ENCODE peak calls at places on chromosome 13, in four cellular contexts. J is naive thymus-derived CD8-positive, alpha-beta T cell; Z is NCI-H774; L is omental fat pad. R is an unnamed sample.
A peak's percentile ranks its signal among the peaks of the same experiment; 100 is the strongest.

GRCh38 chr13:60091573-60091972 is 72.2 kb downstream of the DIAPH3 start:
- DNase-seq in J (no peak), Z (no peak), L (no peak), R (no peak)

GRCh38 chr13:42355118-42355840 is 83.3 kb downstream of the AKAP11 start:
- DNase-seq in J (peak; percentile 84), Z (no peak), L (no peak), R (no peak)

GRCh38 chr13:87656311-87656710 is 14.9 kb upstream of the SLITRK5 start:
- DNase-seq in J (no peak), Z (no peak), L (no peak), R (no peak)

GRCh38 chr13:59176775-59177174 is 987.0 kb downstream of the DIAPH3 start:
- DNase-seq in J (no peak), Z (no peak), L (no peak), R (peak; percentile 33)

GRCh38 chr13:82747948-82748347 is 1134.3 kb downstream of the SLITRK1 start:
- DNase-seq in J (no peak), Z (no peak), L (no peak), R (no peak)

GRCh38 chr13:113584205-113584869 is at the start of gene TFDP1:
- DNase-seq in J (peak; percentile 61), Z (peak; percentile 99), L (no peak), R (peak; percentile 90)

GRCh38 chr13:35548790-35549189 is 72.3 kb upstream of the MAB21L1 start:
- DNase-seq in J (no peak), Z (no peak), L (no peak), R (no peak)

GRCh38 chr13:112958127-112958989 is 10.7 kb upstream of the MCF2L start:
- DNase-seq in J (no peak), Z (no peak), L (no peak), R (no peak)

GRCh38 chr13:76380436-76381065 is 505.7 kb downstream of the KCTD12 start:
- DNase-seq in J (no peak), Z (no peak), L (no peak), R (peak; percentile 22)

GRCh38 chr13:21100211-21100610 is 38.8 kb upstream of the LATS2 start:
- DNase-seq in J (no peak), Z (no peak), L (no peak), R (no peak)

GRCh38 chr13:46043647-46044046 is 8.9 kb downstream of the ZC3H13 start:
- DNase-seq in J (no peak), Z (no peak), L (no peak), R (no peak)

GRCh38 chr13:43786766-43787517 is at the start of gene ENOX1:
- DNase-seq in J (no peak), Z (peak; percentile 11), L (peak; percentile 29), R (peak; percentile 69)